ENCODE peak calls at places on chromosomes 12 and 14, in seven cellular contexts. X is WTC11, D is adipocyte, O is mucosa of descending colon, G is retina, I is IMR-90, E is heart right ventricle. S is an unnamed sample.

GRCh38 chr12:104055686-104056388 is 5.8 kb upstream of the GLT8D2 start:
- DNase-seq in X (no peak), D (peak; percentile 16), O (no peak), G (no peak), I (peak; percentile 47), E (peak; percentile 66), S (peak; percentile 24)

GRCh38 chr12:103011974-103012763 is 54.7 kb downstream of the ASCL1 start:
- DNase-seq in X (no peak), D (no peak), O (no peak), G (no peak), I (no peak), E (no peak), S (no peak)

GRCh38 chr12:42786400-42786799 is 196.9 kb upstream of the PRICKLE1 start:
- DNase-seq in X (no peak), D (no peak), O (no peak), G (no peak), I (peak; percentile 41), E (no peak), S (no peak)

GRCh38 chr12:27907766-27908165 is 64.8 kb downstream of the PTHLH start:
- DNase-seq in X (no peak), D (peak; percentile 24), O (no peak), G (no peak), I (peak; percentile 49), E (no peak), S (no peak)

GRCh38 chr12:71780207-71780822 is 25.7 kb downstream of the RAB21 start:
- DNase-seq in X (no peak), D (peak; percentile 85), O (no peak), G (peak; percentile 33), I (peak; percentile 50), E (no peak), S (no peak)

GRCh38 chr14:95291859-95292542 is 27.7 kb downstream of the CLMN start:
- DNase-seq in X (no peak), D (peak; percentile 11), O (no peak), G (no peak), I (peak; percentile 21), E (peak; percentile 76), S (peak; percentile 47)

GRCh38 chr14:88203289-88203688 is 119.8 kb downstream of the KCNK10 start:
- DNase-seq in X (no peak), D (no peak), O (no peak), G (no peak), I (no peak), E (no peak), S (no peak)

GRCh38 chr12:96502477-96502876 is 13.1 kb downstream of the CFAP54 start:
- DNase-seq in X (no peak), D (no peak), O (no peak), G (no peak), I (no peak), E (no peak), S (no peak)

GRCh38 chr14:59582161-59582560 is 5.5 kb upstream of the CCDC175 start:
- DNase-seq in X (no peak), D (no peak), O (no peak), G (no peak), I (no peak), E (no peak), S (no peak)